ENCODE peak calls at places on chromosome 1, in six cellular contexts. X is cerebellar cortex, E is NCI-H510A treated with DMSO at 0.1 percent for 48 hours, Q is left ventricle myocardium inferior, T is ELR, P is GM20000. Z is an unnamed sample.

GRCh38 chr1:98210064-98210463 is 289.2 kb upstream of the DPYD start:
- DNase-seq in P (no peak), T (peak), Q (no peak), E (no peak), X (no peak), Z (no peak)

GRCh38 chr1:9852410-9853301 is 28.9 kb upstream of the CLSTN1 start:
- DNase-seq in T (peak), E (peak), X (peak), Q (no peak), P (no peak), Z (peak)

GRCh38 chr1:24702511-24703293 is 42.5 kb upstream of the CLIC4 start:
- DNase-seq in T (peak), P (no peak), E (peak), X (no peak), Q (no peak), Z (peak)

GRCh38 chr1:233603366-233603927 is 10.5 kb upstream of the KCNK1 start:
- DNase-seq in X (no peak), T (no peak), P (no peak), Q (no peak), E (no peak), Z (no peak)

GRCh38 chr1:184164529-184164928 is 113.0 kb downstream of the TSEN15 start:
- DNase-seq in X (no peak), Q (peak), E (no peak), T (no peak), P (no peak), Z (no peak)

GRCh38 chr1:1006305-1007159 is 6.6 kb upstream of the HES4 start:
- DNase-seq in P (no peak), X (no peak), Q (no peak), E (no peak), T (no peak), Z (peak)

GRCh38 chr1:55443175-55443933 is 228.2 kb upstream of the USP24 start:
- DNase-seq in E (peak), X (peak), Q (peak), P (no peak), T (peak), Z (peak)

GRCh38 chr1:165542647-165543046 is 1.2 kb upstream of the LRRC52 start:
- DNase-seq in T (no peak), E (no peak), Q (no peak), X (no peak), P (no peak), Z (no peak)

GRCh38 chr1:223066415-223066814 is 76.6 kb downstream of the TLR5 start:
- DNase-seq in X (no peak), Q (no peak), E (no peak), P (no peak), T (no peak), Z (no peak)

GRCh38 chr1:238581332-238581731 is 690.6 kb upstream of the ZP4 start:
- DNase-seq in T (peak), P (no peak), X (no peak), Q (no peak), E (no peak), Z (no peak)

GRCh38 chr1:37151789-37152188 is 117.5 kb upstream of the GRIK3 start:
- DNase-seq in E (no peak), X (no peak), T (no peak), P (no peak), Q (no peak), Z (no peak)

GRCh38 chr1:213675043-213675442 is 312.7 kb upstream of the PROX1 start:
- DNase-seq in T (no peak), X (no peak), E (no peak), P (no peak), Q (no peak), Z (peak)